ENCODE peak calls at places on chromosomes 5 and 9, in ten cellular contexts. One of them, this sample, is unnamed.

GRCh38 chr5:150469718-150470470 is 20.4 kb upstream of the RPS14 start:
- DNase-seq in aorta: no peak
- DNase-seq in stimulated activated CD8-positive, alpha-beta memory T cell treated with anti-CD3 and anti-CD28 coated beads, Interleukin-2, amount 100 ng/mL, for 1 hour: no peak
- DNase-seq in cardiac muscle cell: no peak
- DNase-seq in RKO: peak; percentile 77
- DNase-seq in SW 1271: peak; percentile 93
- DNase-seq in dorsolateral prefrontal cortex: no peak
- DNase-seq in germinal center: no peak
- DNase-seq in caudate nucleus: no peak
- DNase-seq in NCI-H1092: no peak
- DNase-seq in this sample: no peak

GRCh38 chr5:93603711-93604118 is 20.7 kb downstream of the NR2F1 start:
- DNase-seq in SW 1271: no peak
- DNase-seq in RKO: no peak
- DNase-seq in stimulated activated CD8-positive, alpha-beta memory T cell treated with anti-CD3 and anti-CD28 coated beads, Interleukin-2, amount 100 ng/mL, for 1 hour: no peak
- DNase-seq in NCI-H1092: no peak
- DNase-seq in dorsolateral prefrontal cortex: no peak
- DNase-seq in cardiac muscle cell: no peak
- DNase-seq in caudate nucleus: no peak
- DNase-seq in aorta: no peak
- DNase-seq in germinal center: no peak
- DNase-seq in this sample: no peak

GRCh38 chr5:124064956-124065355 is 553.0 kb downstream of the CSNK1G3 start:
- DNase-seq in SW 1271: no peak
- DNase-seq in aorta: no peak
- DNase-seq in germinal center: no peak
- DNase-seq in stimulated activated CD8-positive, alpha-beta memory T cell treated with anti-CD3 and anti-CD28 coated beads, Interleukin-2, amount 100 ng/mL, for 1 hour: no peak
- DNase-seq in cardiac muscle cell: no peak
- DNase-seq in caudate nucleus: no peak
- DNase-seq in NCI-H1092: no peak
- DNase-seq in RKO: no peak
- DNase-seq in dorsolateral prefrontal cortex: no peak
- DNase-seq in this sample: no peak

GRCh38 chr5:111278824-111279504 is 54.8 kb downstream of the CAMK4 start:
- DNase-seq in cardiac muscle cell: peak; percentile 78
- DNase-seq in caudate nucleus: no peak
- DNase-seq in NCI-H1092: no peak
- DNase-seq in RKO: peak; percentile 57
- DNase-seq in germinal center: peak; percentile 69
- DNase-seq in dorsolateral prefrontal cortex: peak; percentile 36
- DNase-seq in stimulated activated CD8-positive, alpha-beta memory T cell treated with anti-CD3 and anti-CD28 coated beads, Interleukin-2, amount 100 ng/mL, for 1 hour: peak; percentile 74
- DNase-seq in aorta: peak; percentile 48
- DNase-seq in SW 1271: no peak
- DNase-seq in this sample: peak; percentile 49

GRCh38 chr9:130298663-130299279 is 33.2 kb downstream of the HMCN2 start:
- DNase-seq in stimulated activated CD8-positive, alpha-beta memory T cell treated with anti-CD3 and anti-CD28 coated beads, Interleukin-2, amount 100 ng/mL, for 1 hour: no peak
- DNase-seq in NCI-H1092: no peak
- DNase-seq in cardiac muscle cell: peak; percentile 76
- DNase-seq in RKO: peak; percentile 34
- DNase-seq in SW 1271: no peak
- DNase-seq in caudate nucleus: no peak
- DNase-seq in aorta: peak; percentile 22
- DNase-seq in germinal center: no peak
- DNase-seq in dorsolateral prefrontal cortex: no peak
- DNase-seq in this sample: no peak

GRCh38 chr9:121976751-121977150 is 116.4 kb downstream of the TTLL11 start:
- DNase-seq in stimulated activated CD8-positive, alpha-beta memory T cell treated with anti-CD3 and anti-CD28 coated beads, Interleukin-2, amount 100 ng/mL, for 1 hour: no peak
- DNase-seq in germinal center: no peak
- DNase-seq in RKO: peak; percentile 55
- DNase-seq in aorta: no peak
- DNase-seq in dorsolateral prefrontal cortex: no peak
- DNase-seq in cardiac muscle cell: no peak
- DNase-seq in caudate nucleus: no peak
- DNase-seq in SW 1271: no peak
- DNase-seq in NCI-H1092: no peak
- DNase-seq in this sample: no peak

GRCh38 chr5:76691470-76692273 is 24.3 kb upstream of the F2R start:
- DNase-seq in stimulated activated CD8-positive, alpha-beta memory T cell treated with anti-CD3 and anti-CD28 coated beads, Interleukin-2, amount 100 ng/mL, for 1 hour: no peak
- DNase-seq in RKO: no peak
- DNase-seq in cardiac muscle cell: no peak
- DNase-seq in SW 1271: no peak
- DNase-seq in caudate nucleus: no peak
- DNase-seq in germinal center: no peak
- DNase-seq in aorta: no peak
- DNase-seq in NCI-H1092: no peak
- DNase-seq in dorsolateral prefrontal cortex: no peak
- DNase-seq in this sample: no peak

GRCh38 chr5:56264417-56265025 is 31.4 kb upstream of the ANKRD55 start:
- DNase-seq in RKO: peak; percentile 80
- DNase-seq in cardiac muscle cell: peak; percentile 46
- DNase-seq in germinal center: peak; percentile 10
- DNase-seq in NCI-H1092: no peak
- DNase-seq in SW 1271: peak; percentile 46
- DNase-seq in caudate nucleus: no peak
- DNase-seq in stimulated activated CD8-positive, alpha-beta memory T cell treated with anti-CD3 and anti-CD28 coated beads, Interleukin-2, amount 100 ng/mL, for 1 hour: no peak
- DNase-seq in aorta: no peak
- DNase-seq in dorsolateral prefrontal cortex: no peak
- DNase-seq in this sample: peak; percentile 12

GRCh38 chr5:121378559-121379359 is 472.9 kb upstream of the FTMT start:
- DNase-seq in RKO: no peak
- DNase-seq in dorsolateral prefrontal cortex: no peak
- DNase-seq in stimulated activated CD8-positive, alpha-beta memory T cell treated with anti-CD3 and anti-CD28 coated beads, Interleukin-2, amount 100 ng/mL, for 1 hour: no peak
- DNase-seq in aorta: no peak
- DNase-seq in SW 1271: no peak
- DNase-seq in caudate nucleus: no peak
- DNase-seq in cardiac muscle cell: no peak
- DNase-seq in germinal center: no peak
- DNase-seq in NCI-H1092: no peak
- DNase-seq in this sample: peak; percentile 20

GRCh38 chr9:33659915-33660314 is 135.4 kb upstream of the PRSS3 start:
- DNase-seq in stimulated activated CD8-positive, alpha-beta memory T cell treated with anti-CD3 and anti-CD28 coated beads, Interleukin-2, amount 100 ng/mL, for 1 hour: no peak
- DNase-seq in dorsolateral prefrontal cortex: no peak
- DNase-seq in caudate nucleus: no peak
- DNase-seq in NCI-H1092: no peak
- DNase-seq in cardiac muscle cell: no peak
- DNase-seq in germinal center: no peak
- DNase-seq in RKO: no peak
- DNase-seq in aorta: no peak
- DNase-seq in SW 1271: no peak
- DNase-seq in this sample: no peak

GRCh38 chr5:1648806-1649205 is 125.0 kb upstream of the LPCAT1 start:
- DNase-seq in cardiac muscle cell: no peak
- DNase-seq in dorsolateral prefrontal cortex: no peak
- DNase-seq in caudate nucleus: no peak
- DNase-seq in aorta: no peak
- DNase-seq in stimulated activated CD8-positive, alpha-beta memory T cell treated with anti-CD3 and anti-CD28 coated beads, Interleukin-2, amount 100 ng/mL, for 1 hour: no peak
- DNase-seq in NCI-H1092: no peak
- DNase-seq in SW 1271: no peak
- DNase-seq in germinal center: no peak
- DNase-seq in RKO: no peak
- DNase-seq in this sample: no peak

GRCh38 chr5:177338251-177339106 is 13.0 kb downstream of the LMAN2 start:
- DNase-seq in dorsolateral prefrontal cortex: no peak
- DNase-seq in germinal center: no peak
- DNase-seq in aorta: no peak
- DNase-seq in NCI-H1092: no peak
- DNase-seq in cardiac muscle cell: no peak
- DNase-seq in SW 1271: no peak
- DNase-seq in caudate nucleus: no peak
- DNase-seq in stimulated activated CD8-positive, alpha-beta memory T cell treated with anti-CD3 and anti-CD28 coated beads, Interleukin-2, amount 100 ng/mL, for 1 hour: no peak
- DNase-seq in RKO: no peak
- DNase-seq in this sample: no peak

GRCh38 chr9:88808019-88808656 is 183.1 kb upstream of the S1PR3 start:
- DNase-seq in caudate nucleus: no peak
- DNase-seq in aorta: no peak
- DNase-seq in RKO: no peak
- DNase-seq in stimulated activated CD8-positive, alpha-beta memory T cell treated with anti-CD3 and anti-CD28 coated beads, Interleukin-2, amount 100 ng/mL, for 1 hour: no peak
- DNase-seq in dorsolateral prefrontal cortex: no peak
- DNase-seq in NCI-H1092: no peak
- DNase-seq in cardiac muscle cell: no peak
- DNase-seq in SW 1271: no peak
- DNase-seq in germinal center: no peak
- DNase-seq in this sample: no peak

GRCh38 chr9:4566806-4567205 is 76.5 kb downstream of the SLC1A1 start:
- DNase-seq in caudate nucleus: no peak
- DNase-seq in cardiac muscle cell: no peak
- DNase-seq in aorta: no peak
- DNase-seq in NCI-H1092: no peak
- DNase-seq in dorsolateral prefrontal cortex: no peak
- DNase-seq in SW 1271: no peak
- DNase-seq in germinal center: no peak
- DNase-seq in RKO: no peak
- DNase-seq in stimulated activated CD8-positive, alpha-beta memory T cell treated with anti-CD3 and anti-CD28 coated beads, Interleukin-2, amount 100 ng/mL, for 1 hour: no peak
- DNase-seq in this sample: no peak

GRCh38 chr9:94645901-94646300 is 6.6 kb upstream of the FBP1 start:
- DNase-seq in stimulated activated CD8-positive, alpha-beta memory T cell treated with anti-CD3 and anti-CD28 coated beads, Interleukin-2, amount 100 ng/mL, for 1 hour: no peak
- DNase-seq in RKO: no peak
- DNase-seq in germinal center: no peak
- DNase-seq in caudate nucleus: no peak
- DNase-seq in NCI-H1092: no peak
- DNase-seq in dorsolateral prefrontal cortex: no peak
- DNase-seq in aorta: no peak
- DNase-seq in SW 1271: no peak
- DNase-seq in cardiac muscle cell: peak; percentile 12
- DNase-seq in this sample: no peak

GRCh38 chr5:176364765-176365662 is at the start of gene ARL10:
- DNase-seq in cardiac muscle cell: peak; percentile 63
- DNase-seq in aorta: peak; percentile 64
- DNase-seq in dorsolateral prefrontal cortex: peak; percentile 31
- DNase-seq in germinal center: peak; percentile 54
- DNase-seq in SW 1271: no peak
- DNase-seq in stimulated activated CD8-positive, alpha-beta memory T cell treated with anti-CD3 and anti-CD28 coated beads, Interleukin-2, amount 100 ng/mL, for 1 hour: peak; percentile 14
- DNase-seq in caudate nucleus: peak; percentile 71
- DNase-seq in RKO: no peak
- DNase-seq in NCI-H1092: no peak
- DNase-seq in this sample: no peak

GRCh38 chr5:36090033-36090432 is 23.4 kb upstream of the UGT3A2 start:
- DNase-seq in RKO: peak; percentile 69
- DNase-seq in SW 1271: peak; percentile 11
- DNase-seq in stimulated activated CD8-positive, alpha-beta memory T cell treated with anti-CD3 and anti-CD28 coated beads, Interleukin-2, amount 100 ng/mL, for 1 hour: no peak
- DNase-seq in dorsolateral prefrontal cortex: no peak
- DNase-seq in caudate nucleus: no peak
- DNase-seq in aorta: no peak
- DNase-seq in NCI-H1092: no peak
- DNase-seq in cardiac muscle cell: peak; percentile 17
- DNase-seq in germinal center: no peak
- DNase-seq in this sample: no peak

GRCh38 chr9:76136986-76137385 is 246.5 kb downstream of the PCSK5 start:
- DNase-seq in dorsolateral prefrontal cortex: no peak
- DNase-seq in aorta: no peak
- DNase-seq in stimulated activated CD8-positive, alpha-beta memory T cell treated with anti-CD3 and anti-CD28 coated beads, Interleukin-2, amount 100 ng/mL, for 1 hour: no peak
- DNase-seq in RKO: peak; percentile 52
- DNase-seq in caudate nucleus: no peak
- DNase-seq in germinal center: no peak
- DNase-seq in NCI-H1092: no peak
- DNase-seq in SW 1271: no peak
- DNase-seq in cardiac muscle cell: no peak
- DNase-seq in this sample: no peak

GRCh38 chr5:1447772-1448361 is 2.6 kb upstream of the SLC6A3 start:
- DNase-seq in RKO: no peak
- DNase-seq in aorta: no peak
- DNase-seq in cardiac muscle cell: no peak
- DNase-seq in caudate nucleus: no peak
- DNase-seq in stimulated activated CD8-positive, alpha-beta memory T cell treated with anti-CD3 and anti-CD28 coated beads, Interleukin-2, amount 100 ng/mL, for 1 hour: no peak
- DNase-seq in germinal center: no peak
- DNase-seq in dorsolateral prefrontal cortex: no peak
- DNase-seq in SW 1271: no peak
- DNase-seq in NCI-H1092: no peak
- DNase-seq in this sample: no peak

GRCh38 chr5:122942164-122942914 is 94.2 kb downstream of the PPIC start:
- DNase-seq in dorsolateral prefrontal cortex: no peak
- DNase-seq in NCI-H1092: no peak
- DNase-seq in RKO: no peak
- DNase-seq in germinal center: no peak
- DNase-seq in stimulated activated CD8-positive, alpha-beta memory T cell treated with anti-CD3 and anti-CD28 coated beads, Interleukin-2, amount 100 ng/mL, for 1 hour: no peak
- DNase-seq in caudate nucleus: no peak
- DNase-seq in cardiac muscle cell: no peak
- DNase-seq in SW 1271: no peak
- DNase-seq in aorta: no peak
- DNase-seq in this sample: no peak

GRCh38 chr5:96157841-96158291 is 196.2 kb upstream of the ELL2 start:
- DNase-seq in RKO: no peak
- DNase-seq in dorsolateral prefrontal cortex: no peak
- DNase-seq in aorta: no peak
- DNase-seq in stimulated activated CD8-positive, alpha-beta memory T cell treated with anti-CD3 and anti-CD28 coated beads, Interleukin-2, amount 100 ng/mL, for 1 hour: no peak
- DNase-seq in caudate nucleus: no peak
- DNase-seq in SW 1271: no peak
- DNase-seq in cardiac muscle cell: no peak
- DNase-seq in NCI-H1092: no peak
- DNase-seq in germinal center: no peak
- DNase-seq in this sample: no peak

GRCh38 chr9:95296761-95297160 is 20.7 kb downstream of the FANCC start:
- DNase-seq in aorta: no peak
- DNase-seq in germinal center: no peak
- DNase-seq in dorsolateral prefrontal cortex: no peak
- DNase-seq in RKO: no peak
- DNase-seq in cardiac muscle cell: peak; percentile 11
- DNase-seq in caudate nucleus: no peak
- DNase-seq in NCI-H1092: no peak
- DNase-seq in stimulated activated CD8-positive, alpha-beta memory T cell treated with anti-CD3 and anti-CD28 coated beads, Interleukin-2, amount 100 ng/mL, for 1 hour: no peak
- DNase-seq in SW 1271: no peak
- DNase-seq in this sample: no peak

GRCh38 chr5:158676642-158677489 is 422.9 kb downstream of the EBF1 start:
- DNase-seq in stimulated activated CD8-positive, alpha-beta memory T cell treated with anti-CD3 and anti-CD28 coated beads, Interleukin-2, amount 100 ng/mL, for 1 hour: no peak
- DNase-seq in SW 1271: no peak
- DNase-seq in cardiac muscle cell: peak; percentile 38
- DNase-seq in dorsolateral prefrontal cortex: no peak
- DNase-seq in germinal center: peak; percentile 47
- DNase-seq in RKO: no peak
- DNase-seq in aorta: no peak
- DNase-seq in NCI-H1092: peak; percentile 47
- DNase-seq in caudate nucleus: no peak
- DNase-seq in this sample: no peak

This sample was measured in NCI-H1048.